ENCODE peak calls at places on chromosomes 1 and 21, in nine cellular contexts. N, V, B, Y, P, C, E, X and Z are unnamed samples.

GRCh38 chr1:203272633-203273205 is 32.6 kb upstream of the BTG2 start:
- DNase-seq in N (no peak), V (no peak), B (no peak), Y (no peak), P (no peak), C (no peak), E (no peak), X (no peak), Z (no peak)

GRCh38 chr1:156625436-156626078 is 6.3 kb downstream of the HAPLN2 start:
- DNase-seq in N (peak), V (no peak), B (peak), Y (no peak), P (no peak), C (no peak), E (peak), X (peak), Z (no peak)

GRCh38 chr1:33436557-33437296 is 5.8 kb upstream of the PHC2 start:
- DNase-seq in N (no peak), V (no peak), B (no peak), Y (no peak), P (no peak), C (no peak), E (peak), X (no peak), Z (no peak)

GRCh38 chr1:178506177-178506576 is 6.7 kb upstream of the TEX35 start:
- DNase-seq in N (no peak), V (no peak), B (no peak), Y (no peak), P (no peak), C (no peak), E (no peak), X (no peak), Z (no peak)

GRCh38 chr1:246043556-246043955 is 463.5 kb downstream of the SMYD3 start:
- DNase-seq in N (peak), V (no peak), B (no peak), Y (peak), P (no peak), C (peak), E (no peak), X (peak), Z (no peak)

GRCh38 chr1:206482611-206483010 is 12.3 kb downstream of the IKBKE start:
- DNase-seq in N (no peak), V (no peak), B (no peak), Y (no peak), P (no peak), C (no peak), E (no peak), X (no peak), Z (no peak)

GRCh38 chr1:174074757-174075156 is 52.6 kb upstream of the RC3H1 start:
- DNase-seq in N (peak), V (no peak), B (peak), Y (peak), P (no peak), C (peak), E (peak), X (peak), Z (no peak)

GRCh38 chr1:244314921-244315544 is 136.7 kb downstream of the ADSS2 start:
- DNase-seq in N (no peak), V (no peak), B (no peak), Y (no peak), P (no peak), C (no peak), E (peak), X (no peak), Z (no peak)

GRCh38 chr1:23905461-23906025 is 7.6 kb downstream of the CNR2 start:
- DNase-seq in N (peak), V (no peak), B (no peak), Y (no peak), P (no peak), C (no peak), E (no peak), X (no peak), Z (no peak)

GRCh38 chr1:15418811-15419515 is 9.3 kb downstream of the EFHD2 start:
- DNase-seq in N (no peak), V (no peak), B (no peak), Y (peak), P (no peak), C (peak), E (no peak), X (no peak), Z (no peak)

GRCh38 chr21:42253466-42253865 is 34.5 kb downstream of the ABCG1 start:
- DNase-seq in N (no peak), V (no peak), B (no peak), Y (no peak), P (no peak), C (no peak), E (no peak), X (no peak), Z (no peak)

GRCh38 chr1:8679411-8679800 is 138.0 kb downstream of the RERE start:
- DNase-seq in N (no peak), V (no peak), B (peak), Y (peak), P (no peak), C (no peak), E (peak), X (no peak), Z (no peak)

GRCh38 chr1:21320410-21321107 is 30.3 kb upstream of the ECE1 start:
- DNase-seq in N (no peak), V (no peak), B (peak), Y (no peak), P (no peak), C (no peak), E (no peak), X (no peak), Z (no peak)

GRCh38 chr1:207807395-207808321 is 55.8 kb downstream of the CD46 start:
- DNase-seq in N (no peak), V (no peak), B (no peak), Y (no peak), P (no peak), C (no peak), E (no peak), X (no peak), Z (no peak)

GRCh38 chr1:119940697-119941096 is 44.4 kb upstream of the ADAM30 start:
- DNase-seq in N (no peak), V (no peak), B (no peak), Y (no peak), P (no peak), C (no peak), E (no peak), X (no peak), Z (no peak)

GRCh38 chr1:55684131-55684650 is 469.0 kb upstream of the USP24 start:
- DNase-seq in N (no peak), V (no peak), B (no peak), Y (no peak), P (no peak), C (no peak), E (no peak), X (no peak), Z (no peak)

GRCh38 chr1:218412181-218412580 is 67.0 kb downstream of the TGFB2 start:
- DNase-seq in N (peak), V (no peak), B (no peak), Y (peak), P (no peak), C (no peak), E (peak), X (no peak), Z (no peak)

GRCh38 chr1:6171546-6172124 is 8.5 kb downstream of the CHD5 start:
- DNase-seq in N (no peak), V (peak), B (peak), Y (no peak), P (no peak), C (no peak), E (no peak), X (peak), Z (no peak)

GRCh38 chr1:63087966-63088365 is 234.4 kb upstream of the FOXD3 start:
- DNase-seq in N (peak), V (no peak), B (no peak), Y (no peak), P (no peak), C (no peak), E (no peak), X (peak), Z (no peak)

GRCh38 chr1:90616395-90616794 is 100.7 kb downstream of the BARHL2 start:
- DNase-seq in N (peak), V (no peak), B (no peak), Y (peak), P (no peak), C (peak), E (no peak), X (peak), Z (no peak)

GRCh38 chr1:108357802-108358201 is 92.3 kb upstream of the NBPF6 start:
- DNase-seq in N (no peak), V (no peak), B (no peak), Y (no peak), P (no peak), C (no peak), E (no peak), X (no peak), Z (no peak)

GRCh38 chr1:94884101-94884875 is 42.6 kb downstream of the CNN3 start:
- DNase-seq in N (peak), V (no peak), B (peak), Y (peak), P (no peak), C (peak), E (peak), X (peak), Z (peak)

GRCh38 chr1:1847501-1848289 is 43.2 kb downstream of the GNB1 start:
- DNase-seq in N (no peak), V (no peak), B (peak), Y (no peak), P (no peak), C (no peak), E (no peak), X (no peak), Z (no peak)

GRCh38 chr1:228378453-228379164 is 28.0 kb downstream of the TRIM11 start:
- DNase-seq in N (peak), V (no peak), B (peak), Y (peak), P (peak), C (no peak), E (peak), X (peak), Z (no peak)

GRCh38 chr1:214419650-214420049 is 131.8 kb downstream of the PTPN14 start:
- DNase-seq in N (no peak), V (no peak), B (no peak), Y (no peak), P (no peak), C (no peak), E (no peak), X (no peak), Z (no peak)

GRCh38 chr1:18836654-18837053 is 22.8 kb downstream of the TAS1R2 start:
- DNase-seq in N (no peak), V (no peak), B (no peak), Y (no peak), P (no peak), C (no peak), E (no peak), X (no peak), Z (no peak)

GRCh38 chr1:43552813-43553212 is 22.1 kb downstream of the PTPRF start:
- DNase-seq in N (no peak), V (no peak), B (peak), Y (no peak), P (no peak), C (peak), E (peak), X (peak), Z (no peak)

GRCh38 chr1:193355179-193355578 is 168.8 kb upstream of the B3GALT2 start:
- DNase-seq in N (peak), V (no peak), B (peak), Y (peak), P (no peak), C (peak), E (peak), X (no peak), Z (no peak)